ENCODE peak calls at places on chromosomes 16 and 17, in nine cellular contexts. U is NB4, R is body of pancreas, W is H1, O is cardiac fibroblast, T is fibroblast of mammary gland, M is colonic mucosa, K is heart right ventricle, Z is astrocyte of the spinal cord. P is an unnamed sample.

GRCh38 chr17:49567871-49568694 is 7.6 kb upstream of the NXPH3 start:
- DNase-seq in W (peak; percentile 96), Z (peak; percentile 73), T (peak; percentile 74), U (peak; percentile 83), O (peak; percentile 84), M (peak; percentile 90), R (peak; percentile 92), K (peak; percentile 89), P (peak; percentile 73)

GRCh38 chr17:12600349-12600748 is 65.3 kb upstream of the MYOCD start:
- DNase-seq in U (no peak), K (no peak), M (peak; percentile 39), Z (no peak), W (no peak), T (no peak), O (no peak), R (no peak), P (no peak)

GRCh38 chr17:65170839-65171238 is 33.7 kb downstream of the RGS9 start:
- DNase-seq in K (peak; percentile 54), T (no peak), Z (peak; percentile 65), R (peak; percentile 81), O (peak; percentile 54), U (no peak), W (no peak), M (no peak), P (no peak)

GRCh38 chr16:48347980-48348379 is 37.2 kb downstream of the SIAH1 start:
- DNase-seq in O (no peak), M (no peak), K (no peak), W (no peak), Z (no peak), U (no peak), T (no peak), R (no peak), P (no peak)

GRCh38 chr16:4612977-4613635 is 1.6 kb downstream of the UBALD1 start:
- DNase-seq in W (no peak), Z (no peak), U (peak; percentile 72), R (no peak), O (no peak), K (no peak), M (no peak), T (no peak), P (no peak)

GRCh38 chr16:79970551-79971236 is 370.2 kb upstream of the MAF start:
- DNase-seq in U (peak; percentile 32), R (peak; percentile 14), Z (no peak), K (peak; percentile 43), T (peak; percentile 25), O (peak; percentile 23), W (no peak), M (peak; percentile 20), P (peak; percentile 78)

GRCh38 chr17:76333673-76334505 is 19.8 kb downstream of the PRPSAP1 start:
- DNase-seq in K (no peak), W (no peak), T (no peak), U (no peak), M (no peak), Z (no peak), O (no peak), R (no peak), P (no peak)

GRCh38 chr16:2785101-2785991 is 2.0 kb downstream of the PRSS33 start:
- DNase-seq in K (no peak), U (peak; percentile 33), R (no peak), Z (no peak), O (no peak), W (no peak), M (no peak), T (no peak), P (no peak)

GRCh38 chr16:27210174-27210573 is 6.8 kb downstream of the KDM8 start:
- DNase-seq in W (no peak), Z (no peak), K (no peak), T (no peak), M (no peak), U (no peak), R (no peak), O (no peak), P (no peak)

GRCh38 chr17:75654176-75654575 is 12.8 kb downstream of the RECQL5 start:
- DNase-seq in T (peak; percentile 27), U (no peak), O (peak; percentile 9), Z (no peak), W (no peak), K (no peak), M (no peak), R (no peak), P (peak; percentile 6)

GRCh38 chr16:5024632-5025031 is 9.1 kb downstream of the NAGPA start:
- DNase-seq in M (peak; percentile 57), R (peak; percentile 65), K (no peak), U (peak; percentile 27), T (peak; percentile 35), O (peak; percentile 42), W (no peak), Z (peak; percentile 8), P (no peak)

GRCh38 chr16:67857547-67858233 is 10.2 kb upstream of the CENPT start:
- DNase-seq in O (peak; percentile 98), W (no peak), U (peak; percentile 30), T (peak; percentile 97), R (peak; percentile 87), K (peak; percentile 79), M (peak; percentile 65), Z (peak; percentile 91), P (peak; percentile 84)

GRCh38 chr16:9541723-9542122 is 450.3 kb downstream of the HAPSTR1 start:
- DNase-seq in T (no peak), U (no peak), O (no peak), M (no peak), W (no peak), K (no peak), R (no peak), Z (no peak), P (no peak)
- H3K4me3 ChIP-seq in T (no peak overlapping the region), U (no peak overlapping the region), O (no peak overlapping the region), M (no peak overlapping the region), W (no peak overlapping the region), K (no peak overlapping the region), R (no peak overlapping the region), Z (no peak overlapping the region), P (no peak overlapping the region)

GRCh38 chr17:27530791-27531391 is 74.6 kb downstream of the KSR1 start:
- DNase-seq in W (no peak), O (peak; percentile 58), M (no peak), R (peak; percentile 50), U (peak; percentile 96), T (no peak), K (no peak), Z (peak; percentile 25), P (peak; percentile 79)

GRCh38 chr17:27531469-27531948 is 75.3 kb downstream of the KSR1 start:
- DNase-seq in Z (no peak), U (peak; percentile 79), T (no peak), M (no peak), R (no peak), O (no peak), W (no peak), K (no peak), P (no peak)

GRCh38 chr17:27526603-27527002 is 70.4 kb downstream of the KSR1 start:
- DNase-seq in R (peak; percentile 63), M (peak; percentile 44), Z (peak; percentile 55), K (peak; percentile 35), T (peak; percentile 16), U (peak; percentile 84), W (no peak), O (peak; percentile 50), P (peak; percentile 72)

GRCh38 chr17:27532269-27533067 is 76.2 kb downstream of the KSR1 start:
- DNase-seq in K (no peak), R (peak; percentile 82), O (no peak), W (no peak), Z (peak; percentile 88), U (peak; percentile 99), T (peak; percentile 20), M (no peak), P (peak; percentile 98)

DNA sequence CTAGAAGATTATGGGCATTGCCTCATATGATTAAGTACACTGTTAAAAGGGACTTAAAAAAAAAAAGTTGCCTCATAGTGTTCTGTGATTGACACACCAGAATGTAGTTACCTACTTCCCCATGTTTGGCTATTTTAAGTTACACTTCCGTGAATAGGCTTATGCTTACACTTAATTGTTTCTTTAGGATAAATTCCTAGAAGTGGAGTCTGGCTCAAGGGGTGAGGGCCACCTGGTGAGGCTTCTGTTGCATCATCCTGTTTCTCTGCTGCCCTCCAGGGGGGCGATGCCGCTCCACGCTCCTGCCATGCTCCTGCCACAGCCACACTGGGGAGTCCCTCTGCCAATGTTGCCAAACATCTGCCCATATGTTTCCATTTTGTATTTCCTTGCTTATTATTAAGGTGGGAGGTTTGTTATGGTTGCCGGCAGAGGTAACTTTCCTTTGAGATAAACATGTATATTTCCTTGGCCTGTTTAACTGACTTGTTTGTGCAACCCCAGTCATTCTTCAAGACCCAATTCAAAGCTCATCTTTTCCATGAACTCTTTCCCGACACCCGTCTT is 73.1 kb downstream of the KSR1 start:
- DNase-seq in M (no peak), Z (peak; percentile 62), W (no peak), O (peak; percentile 34), U (peak; percentile 92), R (peak; percentile 71), T (no peak), K (no peak), P (peak; percentile 89)
- TF ChIP-seq CTCF in M (no peak), Z (no peak), W (no peak), O (no peak), U (peak; percentile 18), R (peak; percentile 4), T (no peak), K (no peak), P (peak; percentile 31)

DNA sequence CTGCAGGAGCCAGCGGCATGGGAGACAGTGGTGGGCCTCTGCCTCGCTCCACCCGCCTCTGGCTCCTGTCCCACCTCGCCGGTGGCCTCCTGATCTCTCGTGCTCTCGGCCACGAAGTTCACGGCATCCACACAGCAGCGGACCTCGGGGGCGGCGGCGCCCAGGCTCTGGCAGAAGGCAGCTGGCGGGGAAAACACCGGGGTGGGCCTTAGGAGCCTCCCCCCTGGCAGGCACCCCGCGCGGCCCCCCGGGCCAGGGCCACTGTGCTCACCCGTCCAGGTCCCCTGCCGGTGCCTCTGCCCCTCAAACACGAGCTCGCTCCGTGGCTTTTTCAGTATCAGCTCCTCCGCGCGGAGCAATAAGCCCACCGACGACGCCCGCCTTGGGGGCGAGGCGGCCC is 409 bp upstream of the C17orf107 start:
- DNase-seq in O (no peak), R (no peak), K (no peak), W (no peak), M (no peak), T (no peak), Z (no peak), U (no peak), P (no peak)
- H3K4me3 ChIP-seq in O (peak overlapping the region; percentile 54), R (peak overlapping the region; percentile 13), K (peak overlapping the region; percentile 57), W (no peak overlapping the region), M (peak overlapping the region; percentile 58), T (peak overlapping the region; percentile 51), Z (peak overlapping the region; percentile 36), U (no peak overlapping the region), P (peak overlapping the region; percentile 66)

GRCh38 chr17:2029911-2030778 is at the start of gene DPH1:
- DNase-seq in W (peak; percentile 97), K (peak; percentile 90), O (peak; percentile 90), R (peak; percentile 89), Z (peak; percentile 89), T (peak; percentile 84), M (peak; percentile 92), U (peak; percentile 79), P (peak; percentile 90)
- TF ChIP-seq CTCF in W (no peak), K (no peak), O (no peak), R (no peak), Z (no peak), T (no peak), M (no peak), U (no peak), P (no peak)

GRCh38 chr17:81483085-81483861 is 29.3 kb downstream of the ACTG1 start:
- DNase-seq in K (peak; percentile 80), M (peak; percentile 32), W (peak; percentile 57), Z (peak; percentile 25), T (no peak), O (peak; percentile 33), R (peak; percentile 58), U (no peak), P (peak; percentile 56)
- H3K4me3 ChIP-seq in K (peak overlapping the region; percentile 59), M (peak overlapping the region; percentile 26), W (peak overlapping the region; percentile 46), Z (no peak overlapping the region), T (no peak overlapping the region), O (no peak overlapping the region), R (no peak overlapping the region), U (no peak overlapping the region), P (no peak overlapping the region)

GRCh38 chr17:80649672-80650338 is 105.2 kb downstream of the RPTOR start:
- DNase-seq in O (peak; percentile 97), Z (peak; percentile 64), M (no peak), T (peak; percentile 97), R (peak; percentile 42), K (peak; percentile 85), U (peak; percentile 71), W (peak; percentile 73), P (peak; percentile 85)
- TF ChIP-seq CTCF in O (peak; percentile 62), Z (peak; percentile 50), M (no peak), T (peak; percentile 36), R (no peak), K (peak; percentile 55), U (peak; percentile 83), W (peak; percentile 68), P (peak; percentile 69)